ENCODE peak calls at places on chromosome 10, in six cellular contexts. One of them, this sample, is unnamed.

GRCh38 chr10:122348951-122349361 is 25.6 kb upstream of the PLEKHA1 start:
- DNase-seq in IMR-90: no peak
- DNase-seq in Peyer's patch: peak
- DNase-seq in breast epithelium: no peak
- DNase-seq in stomach: no peak
- DNase-seq in ovary: no peak
- DNase-seq in this sample: no peak

GRCh38 chr10:74027702-74028101 is 29.8 kb downstream of the VCL start:
- DNase-seq in IMR-90: peak
- DNase-seq in Peyer's patch: no peak
- DNase-seq in breast epithelium: no peak
- DNase-seq in stomach: no peak
- DNase-seq in ovary: no peak
- DNase-seq in this sample: no peak

GRCh38 chr10:7795605-7796004 is 7.6 kb downstream of the ATP5F1C start:
- DNase-seq in IMR-90: peak
- DNase-seq in Peyer's patch: no peak
- DNase-seq in breast epithelium: no peak
- DNase-seq in stomach: no peak
- DNase-seq in ovary: no peak
- DNase-seq in this sample: no peak

GRCh38 chr10:47384148-47384921 is at the start of gene ZNF488:
- DNase-seq in IMR-90: peak
- DNase-seq in Peyer's patch: peak
- DNase-seq in breast epithelium: peak
- DNase-seq in stomach: peak
- DNase-seq in ovary: peak
- DNase-seq in this sample: peak

GRCh38 chr10:18594574-18595156 is 56.7 kb downstream of the NSUN6 start:
- DNase-seq in IMR-90: no peak
- DNase-seq in Peyer's patch: no peak
- DNase-seq in breast epithelium: no peak
- DNase-seq in stomach: no peak
- DNase-seq in ovary: no peak
- DNase-seq in this sample: no peak

GRCh38 chr10:92241158-92241500 is 49.7 kb downstream of the CPEB3 start:
- DNase-seq in IMR-90: peak
- DNase-seq in Peyer's patch: no peak
- DNase-seq in breast epithelium: no peak
- DNase-seq in stomach: no peak
- DNase-seq in ovary: no peak
- DNase-seq in this sample: no peak

GRCh38 chr10:83108565-83109333 is 1030.6 kb upstream of the GHITM start:
- DNase-seq in IMR-90: no peak
- DNase-seq in Peyer's patch: no peak
- DNase-seq in breast epithelium: no peak
- DNase-seq in stomach: no peak
- DNase-seq in ovary: no peak
- DNase-seq in this sample: peak

GRCh38 chr10:35986756-35987467 is 344.8 kb upstream of the FZD8 start:
- DNase-seq in IMR-90: no peak
- DNase-seq in Peyer's patch: no peak
- DNase-seq in breast epithelium: no peak
- DNase-seq in stomach: no peak
- DNase-seq in ovary: no peak
- DNase-seq in this sample: no peak

GRCh38 chr10:17026686-17027485 is 102.7 kb downstream of the CUBN start:
- DNase-seq in IMR-90: peak
- DNase-seq in Peyer's patch: no peak
- DNase-seq in breast epithelium: no peak
- DNase-seq in stomach: no peak
- DNase-seq in ovary: no peak
- DNase-seq in this sample: no peak

GRCh38 chr10:21238717-21239116 is 286.8 kb downstream of the SKIDA1 start:
- DNase-seq in IMR-90: no peak
- DNase-seq in Peyer's patch: no peak
- DNase-seq in breast epithelium: no peak
- DNase-seq in stomach: no peak
- DNase-seq in ovary: no peak
- DNase-seq in this sample: no peak

GRCh38 chr10:100776671-100777070 is 31.3 kb downstream of the PAX2 start:
- DNase-seq in IMR-90: no peak
- DNase-seq in Peyer's patch: no peak
- DNase-seq in breast epithelium: no peak
- DNase-seq in stomach: no peak
- DNase-seq in ovary: no peak
- DNase-seq in this sample: no peak

GRCh38 chr10:16792675-16793074 is 24.5 kb downstream of the RSU1 start:
- DNase-seq in IMR-90: peak
- DNase-seq in Peyer's patch: no peak
- DNase-seq in breast epithelium: no peak
- DNase-seq in stomach: no peak
- DNase-seq in ovary: no peak
- DNase-seq in this sample: no peak

GRCh38 chr10:109961181-109962001 is 38.1 kb upstream of the XPNPEP1 start:
- DNase-seq in IMR-90: peak
- DNase-seq in Peyer's patch: no peak
- DNase-seq in breast epithelium: no peak
- DNase-seq in stomach: no peak
- DNase-seq in ovary: no peak
- DNase-seq in this sample: no peak

GRCh38 chr10:4983615-4984216 is 19.9 kb downstream of the AKR1C2 start:
- DNase-seq in IMR-90: no peak
- DNase-seq in Peyer's patch: no peak
- DNase-seq in breast epithelium: no peak
- DNase-seq in stomach: no peak
- DNase-seq in ovary: no peak
- DNase-seq in this sample: no peak
- TF ChIP-seq POLR2A in IMR-90: no peak
- TF ChIP-seq POLR2A in Peyer's patch: no peak
- TF ChIP-seq POLR2A in breast epithelium: no peak
- TF ChIP-seq POLR2A in stomach: no peak
- TF ChIP-seq POLR2A in ovary: no peak
- TF ChIP-seq POLR2A in this sample: peak

GRCh38 chr10:102344067-102344466 is 51.4 kb upstream of the NFKB2 start:
- DNase-seq in IMR-90: peak
- DNase-seq in Peyer's patch: no peak
- DNase-seq in breast epithelium: no peak
- DNase-seq in stomach: no peak
- DNase-seq in ovary: no peak
- DNase-seq in this sample: no peak

GRCh38 chr10:102342958-102343357 is 52.5 kb upstream of the NFKB2 start:
- DNase-seq in IMR-90: peak
- DNase-seq in Peyer's patch: no peak
- DNase-seq in breast epithelium: no peak
- DNase-seq in stomach: no peak
- DNase-seq in ovary: no peak
- DNase-seq in this sample: no peak

GRCh38 chr10:102342462-102342861 is 53.0 kb upstream of the NFKB2 start:
- DNase-seq in IMR-90: peak
- DNase-seq in Peyer's patch: no peak
- DNase-seq in breast epithelium: no peak
- DNase-seq in stomach: peak
- DNase-seq in ovary: no peak
- DNase-seq in this sample: no peak

GRCh38 chr10:102352066-102352715 is 43.3 kb upstream of the NFKB2 start:
- DNase-seq in IMR-90: peak
- DNase-seq in Peyer's patch: peak
- DNase-seq in breast epithelium: no peak
- DNase-seq in stomach: peak
- DNase-seq in ovary: peak
- DNase-seq in this sample: peak

GRCh38 chr10:102347236-102347828 is 48.2 kb upstream of the NFKB2 start:
- DNase-seq in IMR-90: peak
- DNase-seq in Peyer's patch: peak
- DNase-seq in breast epithelium: peak
- DNase-seq in stomach: peak
- DNase-seq in ovary: no peak
- DNase-seq in this sample: peak
- TF ChIP-seq CTCF in IMR-90: peak
- TF ChIP-seq CTCF in Peyer's patch: no peak
- TF ChIP-seq CTCF in breast epithelium: no peak
- TF ChIP-seq CTCF in stomach: peak
- TF ChIP-seq CTCF in ovary: no peak
- TF ChIP-seq CTCF in this sample: peak

DNA sequence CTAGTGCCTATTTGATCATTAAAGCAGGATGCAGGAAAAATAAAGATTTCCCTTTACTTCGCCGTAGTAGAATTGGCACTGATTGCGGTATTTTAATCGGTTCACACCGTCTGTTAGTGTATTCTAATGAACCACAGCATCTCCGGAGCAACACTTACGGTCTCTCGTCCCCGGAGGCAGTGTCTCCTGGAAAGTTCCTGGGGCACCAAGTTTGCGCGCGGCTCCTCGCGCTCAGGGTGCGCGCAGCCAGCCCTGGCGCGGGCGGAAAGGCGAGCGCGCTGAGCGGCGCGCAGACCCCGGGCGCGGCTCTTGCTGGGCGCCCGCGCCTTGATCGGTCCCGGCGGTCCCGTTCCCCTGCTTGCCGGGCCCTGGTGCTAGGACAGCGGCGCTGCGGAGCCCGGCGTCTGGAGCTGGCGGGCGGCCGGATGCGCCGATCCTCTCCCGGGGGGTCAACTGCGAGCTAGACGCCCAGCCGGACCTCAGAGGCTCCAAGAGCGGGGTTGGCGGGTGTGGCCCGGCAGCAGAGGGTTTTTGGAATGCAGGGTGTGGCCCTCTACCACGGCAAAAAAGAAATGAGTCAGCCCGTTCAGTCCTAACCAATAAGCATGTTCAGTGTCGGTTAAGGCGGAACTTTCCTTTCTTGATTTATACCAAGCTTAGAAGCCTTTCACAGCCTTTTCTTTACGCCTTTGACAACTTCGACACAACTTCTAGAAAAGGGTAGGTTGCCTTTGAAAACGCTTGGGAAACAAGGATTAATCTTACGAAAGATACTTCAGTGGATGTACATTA is 166.8 kb upstream of the ASAH2 start:
- DNase-seq in IMR-90: peak
- DNase-seq in Peyer's patch: peak
- DNase-seq in breast epithelium: no peak
- DNase-seq in stomach: peak
- DNase-seq in ovary: peak
- DNase-seq in this sample: peak
- TF ChIP-seq POLR2A in IMR-90: peak
- TF ChIP-seq POLR2A in Peyer's patch: peak
- TF ChIP-seq POLR2A in breast epithelium: no peak
- TF ChIP-seq POLR2A in stomach: no peak
- TF ChIP-seq POLR2A in ovary: no peak
- TF ChIP-seq POLR2A in this sample: peak

GRCh38 chr10:93755443-93756127 is 2.2 kb upstream of the LGI1 start:
- DNase-seq in IMR-90: no peak
- DNase-seq in Peyer's patch: no peak
- DNase-seq in breast epithelium: no peak
- DNase-seq in stomach: no peak
- DNase-seq in ovary: no peak
- DNase-seq in this sample: no peak

GRCh38 chr10:93756128-93756517 is 1.6 kb upstream of the LGI1 start:
- DNase-seq in IMR-90: no peak
- DNase-seq in Peyer's patch: no peak
- DNase-seq in breast epithelium: no peak
- DNase-seq in stomach: no peak
- DNase-seq in ovary: no peak
- DNase-seq in this sample: no peak

GRCh38 chr10:93757766-93758509 is at the start of gene LGI1:
- DNase-seq in IMR-90: peak
- DNase-seq in Peyer's patch: no peak
- DNase-seq in breast epithelium: no peak
- DNase-seq in stomach: no peak
- DNase-seq in ovary: no peak
- DNase-seq in this sample: no peak

GRCh38 chr10:93758510-93758885 is 762 bp downstream of the LGI1 start:
- DNase-seq in IMR-90: no peak
- DNase-seq in Peyer's patch: no peak
- DNase-seq in breast epithelium: no peak
- DNase-seq in stomach: no peak
- DNase-seq in ovary: no peak
- DNase-seq in this sample: no peak

GRCh38 chr10:93757136-93757535 is 600 bp upstream of the LGI1 start:
- DNase-seq in IMR-90: no peak
- DNase-seq in Peyer's patch: no peak
- DNase-seq in breast epithelium: no peak
- DNase-seq in stomach: no peak
- DNase-seq in ovary: no peak
- DNase-seq in this sample: no peak
- TF ChIP-seq CTCF in IMR-90: no peak
- TF ChIP-seq CTCF in Peyer's patch: no peak
- TF ChIP-seq CTCF in breast epithelium: no peak
- TF ChIP-seq CTCF in stomach: no peak
- TF ChIP-seq CTCF in ovary: no peak
- TF ChIP-seq CTCF in this sample: no peak

DNA sequence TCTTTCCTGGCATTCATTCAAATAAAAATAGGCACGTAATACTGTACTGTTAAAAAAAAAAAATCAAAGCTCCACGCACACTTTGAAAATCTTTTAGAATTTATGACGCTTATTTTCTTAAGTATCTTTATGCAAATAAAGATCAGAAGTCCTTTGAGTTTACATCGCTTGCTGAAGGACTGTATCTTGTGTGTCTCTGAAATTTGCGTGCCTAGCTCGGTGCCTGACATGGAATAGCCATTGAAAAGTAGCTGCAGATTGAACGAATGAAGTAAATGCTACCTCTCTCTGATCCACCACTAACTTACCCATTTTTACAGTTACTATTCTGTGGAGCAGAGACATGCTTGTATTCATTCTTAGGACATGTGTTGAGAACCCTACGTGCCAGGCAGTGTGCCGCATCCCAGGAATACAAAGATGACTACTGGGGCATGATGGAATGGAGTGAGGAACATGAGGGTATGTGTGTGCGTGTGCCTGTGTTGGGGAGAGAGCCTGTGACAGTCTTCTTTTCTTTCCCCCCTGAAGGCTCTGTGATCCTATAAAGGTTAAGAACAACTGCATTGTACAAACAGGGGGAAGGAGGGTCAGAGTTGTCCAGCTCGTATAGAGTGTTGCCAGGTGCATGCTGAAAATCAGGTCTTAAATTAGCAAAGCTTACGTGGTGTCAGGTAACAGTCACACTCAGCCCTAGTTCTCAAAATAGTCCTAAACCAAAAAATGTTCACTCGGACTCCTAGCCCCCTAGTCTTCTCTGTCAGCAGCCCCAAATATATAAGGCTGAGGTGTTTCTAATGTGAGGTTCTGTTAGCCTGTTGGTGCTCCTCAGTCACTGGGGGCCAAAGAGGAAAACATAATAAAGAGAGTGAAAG is 161.8 kb downstream of the CELF2 start:
- DNase-seq in IMR-90: no peak
- DNase-seq in Peyer's patch: no peak
- DNase-seq in breast epithelium: no peak
- DNase-seq in stomach: no peak
- DNase-seq in ovary: no peak
- DNase-seq in this sample: no peak
- TF ChIP-seq POLR2A in IMR-90: no peak
- TF ChIP-seq POLR2A in Peyer's patch: no peak
- TF ChIP-seq POLR2A in breast epithelium: no peak
- TF ChIP-seq POLR2A in stomach: no peak
- TF ChIP-seq POLR2A in ovary: no peak
- TF ChIP-seq POLR2A in this sample: no peak